ENCODE peak calls at places on chromosomes 11 and 22, in eight cellular contexts. C is H1; M is SHP77 treated with DMSO at 0.1 percent for 48 hours; A is glutamatergic neuron; N is pulmonary artery endothelial cell; Q is amniotic stem cell; S is activated CD8-positive, alpha-beta memory T cell treated with anti-CD3 and anti-CD28 coated beads, Interleukin-2, amount 10 ng/mL, durations not matched to agents 7 days and 5 days; F is NCI-H345. H is an unnamed sample.

GRCh38 chr11:45180158-45180887 is 33.9 kb downstream of the PRDM11 start:
- DNase-seq in C (no peak), M (no peak), A (peak), N (no peak), Q (peak), S (no peak), F (peak), H (no peak)

GRCh38 chr11:64809781-64810241 is 540 bp downstream of the MEN1 start:
- DNase-seq in C (no peak), M (no peak), A (peak), N (no peak), Q (no peak), S (peak), F (peak), H (no peak)

GRCh38 chr11:16511109-16511806 is 154.9 kb upstream of the SOX6 start:
- DNase-seq in C (no peak), M (no peak), A (no peak), N (no peak), Q (peak), S (no peak), F (peak), H (no peak)

GRCh38 chr11:122202951-122203456 is 87.0 kb upstream of the BLID start:
- DNase-seq in C (peak), M (no peak), A (peak), N (no peak), Q (no peak), S (peak), F (peak), H (no peak)

GRCh38 chr22:47059701-47060161 is 297.3 kb downstream of the TBC1D22A start:
- DNase-seq in C (no peak), M (no peak), A (no peak), N (no peak), Q (no peak), S (no peak), F (no peak), H (no peak)

GRCh38 chr22:16915711-16916110 is 90.5 kb upstream of the XKR3 start:
- DNase-seq in C (no peak), M (no peak), A (no peak), N (no peak), Q (no peak), S (peak), F (no peak), H (no peak)

GRCh38 chr22:21698430-21699329 is 32.9 kb downstream of the PPIL2 start:
- DNase-seq in C (no peak), M (no peak), A (no peak), N (no peak), Q (peak), S (no peak), F (no peak), H (no peak)

GRCh38 chr11:94557992-94558391 is 9.2 kb upstream of the PIWIL4 start:
- DNase-seq in C (no peak), M (no peak), A (no peak), N (no peak), Q (no peak), S (no peak), F (no peak), H (no peak)

GRCh38 chr11:82494988-82495432 is 238.7 kb downstream of the FAM181B start:
- DNase-seq in C (no peak), M (no peak), A (no peak), N (no peak), Q (no peak), S (no peak), F (no peak), H (no peak)

GRCh38 chr22:17547995-17548755 is 15.1 kb upstream of the SLC25A18 start:
- DNase-seq in C (no peak), M (no peak), A (no peak), N (no peak), Q (no peak), S (no peak), F (no peak), H (no peak)

GRCh38 chr11:47534707-47535251 is 18.2 kb downstream of the CELF1 start:
- DNase-seq in C (no peak), M (no peak), A (no peak), N (no peak), Q (no peak), S (no peak), F (no peak), H (no peak)

GRCh38 chr11:371051-371450 is 1.8 kb downstream of the B4GALNT4 start:
- DNase-seq in C (no peak), M (no peak), A (peak), N (no peak), Q (no peak), S (no peak), F (no peak), H (no peak)

GRCh38 chr11:19957301-19957985 is 202.8 kb downstream of the DBX1 start:
- DNase-seq in C (no peak), M (no peak), A (no peak), N (no peak), Q (no peak), S (no peak), F (no peak), H (no peak)

GRCh38 chr11:99739464-99740089 is 718.8 kb downstream of the CNTN5 start:
- DNase-seq in C (peak), M (peak), A (no peak), N (no peak), Q (no peak), S (no peak), F (peak), H (peak)

GRCh38 chr11:59898652-59899051 is 20.1 kb downstream of the OOSP3 start:
- DNase-seq in C (no peak), M (no peak), A (no peak), N (no peak), Q (no peak), S (no peak), F (no peak), H (no peak)

GRCh38 chr22:44355688-44356070 is 42.9 kb upstream of the SHISAL1 start:
- DNase-seq in C (no peak), M (no peak), A (no peak), N (no peak), Q (no peak), S (no peak), F (no peak), H (no peak)

GRCh38 chr11:108803781-108804180 is 138.9 kb downstream of the DDX10 start:
- DNase-seq in C (no peak), M (no peak), A (no peak), N (no peak), Q (no peak), S (no peak), F (no peak), H (no peak)

GRCh38 chr11:115693002-115693401 is 188.8 kb upstream of the CADM1 start:
- DNase-seq in C (no peak), M (no peak), A (no peak), N (no peak), Q (no peak), S (no peak), F (no peak), H (no peak)

GRCh38 chr11:32829680-32830412 is at the start of gene PRRG4:
- DNase-seq in C (no peak), M (no peak), A (peak), N (no peak), Q (no peak), S (peak), F (peak), H (no peak)

GRCh38 chr11:129787518-129787917 is 28.1 kb upstream of the TMEM45B start:
- DNase-seq in C (no peak), M (no peak), A (no peak), N (no peak), Q (no peak), S (no peak), F (no peak), H (no peak)

H was measured in glomerular endothelial cell.